ENCODE peak calls at places on chromosomes 7 and 10, in nine cellular contexts. R, L, M, S, E, Q, Y, A and U are unnamed samples.

GRCh38 chr7:157004050-157004838 is 6.2 kb downstream of the MNX1 start:
- DNase-seq in S (no peak), M (no peak), Y (peak), Q (peak), E (no peak), R (no peak), A (no peak), L (no peak), U (no peak)

GRCh38 chr7:131104611-131105293 is 222.9 kb upstream of the MKLN1 start:
- DNase-seq in R (no peak), A (no peak), L (no peak), Y (no peak), Q (no peak), M (peak), S (no peak), E (no peak), U (no peak)

GRCh38 chr7:135168489-135169140 is 1.9 kb downstream of the CYREN start:
- DNase-seq in R (no peak), S (no peak), A (no peak), L (no peak), E (no peak), Q (no peak), M (no peak), Y (no peak), U (no peak)

GRCh38 chr10:93812664-93813338 is 55.1 kb downstream of the LGI1 start:
- DNase-seq in A (no peak), S (no peak), L (no peak), E (no peak), Y (no peak), M (no peak), R (no peak), Q (no peak), U (no peak)

GRCh38 chr10:43114743-43115611 is 23.3 kb upstream of the CSGALNACT2 start:
- DNase-seq in E (no peak), M (no peak), S (no peak), R (no peak), Q (no peak), A (no peak), Y (no peak), L (no peak), U (no peak)

GRCh38 chr10:49285232-49285631 is 13.7 kb upstream of the C10orf71 start:
- DNase-seq in Q (no peak), L (no peak), M (no peak), E (no peak), A (no peak), R (no peak), Y (no peak), S (no peak), U (no peak)

GRCh38 chr7:128906001-128906765 is 4.3 kb downstream of the KCP start:
- DNase-seq in Y (no peak), A (no peak), E (no peak), S (no peak), R (no peak), Q (no peak), M (no peak), L (no peak), U (no peak)

GRCh38 chr10:124025638-124026336 is 67.6 kb downstream of the CHST15 start:
- DNase-seq in L (no peak), A (no peak), Y (no peak), Q (no peak), R (no peak), M (peak), E (no peak), S (no peak), U (no peak)

GRCh38 chr7:97872025-97872669 is at the start of gene ASNS:
- DNase-seq in A (peak), S (peak), Q (peak), Y (peak), E (peak), M (peak), R (peak), L (peak), U (peak)

GRCh38 chr10:24951201-24952145 is 933 bp downstream of the PRTFDC1 start:
- DNase-seq in S (no peak), R (peak), M (no peak), L (no peak), A (no peak), E (no peak), Y (peak), Q (no peak), U (peak)

GRCh38 chr7:157678503-157678902 is 341.7 kb downstream of the DNAJB6 start:
- DNase-seq in L (no peak), M (no peak), Y (peak), A (no peak), E (no peak), Q (no peak), S (no peak), R (no peak), U (no peak)

GRCh38 chr7:108234281-108234680 is 104.1 kb upstream of the LAMB4 start:
- DNase-seq in L (no peak), E (no peak), R (no peak), M (no peak), Y (no peak), S (no peak), Q (no peak), A (no peak), U (no peak)

GRCh38 chr10:16941865-16942264 is 124.6 kb upstream of the RSU1 start:
- DNase-seq in L (no peak), E (no peak), A (no peak), Y (no peak), R (no peak), Q (no peak), M (no peak), S (no peak), U (no peak)

GRCh38 chr7:91226411-91226810 is 37.8 kb upstream of the FZD1 start:
- DNase-seq in A (no peak), S (no peak), R (no peak), Y (no peak), Q (no peak), E (no peak), L (no peak), M (no peak), U (no peak)

GRCh38 chr7:2282185-2282751 is 32.0 kb downstream of the SNX8 start:
- DNase-seq in S (no peak), E (no peak), M (no peak), A (peak), Y (no peak), Q (no peak), R (no peak), L (no peak), U (no peak)

GRCh38 chr10:132697568-132698200 is 88.3 kb downstream of the NKX6-2 start:
- DNase-seq in Y (no peak), S (no peak), A (no peak), E (no peak), Q (no peak), M (no peak), R (no peak), L (no peak), U (no peak)